ENCODE peak calls at places on chromosomes 3 and 15, in eight cellular contexts. P is GM12864, D is GM10248, T is neural progenitor cell, K is tibial artery, E is RWPE1, M is cardiac muscle cell, R is heart left ventricle. X is an unnamed sample.

GRCh38 chr15:80636675-80637074 is 58.4 kb upstream of the ABHD17C start:
- DNase-seq in P (no peak), D (no peak), T (peak; percentile 32), K (no peak), E (no peak), M (no peak), R (peak; percentile 44), X (no peak)

GRCh38 chr3:107251819-107252218 is 125.4 kb upstream of the CCDC54 start:
- DNase-seq in P (no peak), D (no peak), T (no peak), K (no peak), E (no peak), M (no peak), R (no peak), X (no peak)

GRCh38 chr3:126683506-126683905 is 20.5 kb upstream of the CHCHD6 start:
- DNase-seq in P (no peak), D (no peak), T (no peak), K (no peak), E (no peak), M (no peak), R (no peak), X (no peak)

GRCh38 chr15:39583586-39584265 is 2.8 kb downstream of the THBS1 start:
- DNase-seq in P (no peak), D (peak; percentile 37), T (peak; percentile 57), K (no peak), E (peak; percentile 48), M (peak; percentile 38), R (no peak), X (peak; percentile 53)

GRCh38 chr3:48219543-48219942 is 3.8 kb upstream of the CAMP start:
- DNase-seq in P (no peak), D (no peak), T (no peak), K (no peak), E (no peak), M (no peak), R (peak; percentile 65), X (no peak)

GRCh38 chr3:100650651-100651611 is 41.5 kb downstream of the ADGRG7 start:
- DNase-seq in P (peak; percentile 59), D (peak; percentile 60), T (no peak), K (peak; percentile 26), E (peak; percentile 53), M (no peak), R (no peak), X (peak; percentile 52)

GRCh38 chr3:99549220-99549619 is 89.2 kb upstream of the COL8A1 start:
- DNase-seq in P (no peak), D (no peak), T (no peak), K (no peak), E (no peak), M (no peak), R (no peak), X (no peak)

GRCh38 chr3:159763466-159764210 is 225.0 kb upstream of the IL12A start:
- DNase-seq in P (no peak), D (peak; percentile 74), T (peak; percentile 89), K (peak; percentile 60), E (peak; percentile 87), M (peak; percentile 91), R (peak; percentile 88), X (peak; percentile 84)

GRCh38 chr3:75506603-75507002 is 157.5 kb upstream of the FRG2C start:
- DNase-seq in P (no peak), D (no peak), T (no peak), K (no peak), E (no peak), M (no peak), R (no peak), X (no peak)

GRCh38 chr3:106740116-106740515 is 637.1 kb upstream of the CCDC54 start:
- DNase-seq in P (no peak), D (no peak), T (no peak), K (no peak), E (no peak), M (no peak), R (no peak), X (no peak)

GRCh38 chr3:127655641-127656040 is 17.1 kb upstream of the ABTB1 start:
- DNase-seq in P (no peak), D (no peak), T (no peak), K (no peak), E (no peak), M (peak; percentile 15), R (no peak), X (no peak)

GRCh38 chr3:52190294-52190841 is 7.6 kb upstream of the ALAS1 start:
- DNase-seq in P (no peak), D (no peak), T (no peak), K (no peak), E (no peak), M (no peak), R (peak; percentile 55), X (no peak)

GRCh38 chr3:127015282-127016042 is 32.5 kb downstream of the PLXNA1 start:
- DNase-seq in P (peak; percentile 50), D (peak; percentile 92), T (peak; percentile 59), K (no peak), E (no peak), M (no peak), R (no peak), X (peak; percentile 91)

GRCh38 chr3:70028311-70028710 is 28.8 kb downstream of the SAMMSON start:
- DNase-seq in P (no peak), D (no peak), T (no peak), K (no peak), E (no peak), M (no peak), R (no peak), X (no peak)

GRCh38 chr15:37095197-37095992 is 5.0 kb downstream of the MEIS2 start:
- DNase-seq in P (no peak), D (no peak), T (peak; percentile 76), K (no peak), E (no peak), M (no peak), R (peak; percentile 44), X (no peak)

GRCh38 chr3:24315991-24316390 is 178.7 kb downstream of the THRB start:
- DNase-seq in P (no peak), D (no peak), T (no peak), K (no peak), E (no peak), M (no peak), R (no peak), X (no peak)

GRCh38 chr3:192237992-192238608 is 489.2 kb downstream of the FGF12 start:
- DNase-seq in P (no peak), D (no peak), T (peak; percentile 15), K (no peak), E (no peak), M (no peak), R (no peak), X (no peak)

GRCh38 chr3:176347424-176348146 is 849.7 kb downstream of the TBL1XR1 start:
- DNase-seq in P (no peak), D (no peak), T (no peak), K (no peak), E (no peak), M (no peak), R (no peak), X (no peak)

GRCh38 chr15:70480196-70480856 is 283.0 kb downstream of the UACA start:
- DNase-seq in P (no peak), D (peak; percentile 61), T (no peak), K (no peak), E (no peak), M (no peak), R (no peak), X (peak; percentile 63)

GRCh38 chr3:198079771-198080520 is 119.9 kb downstream of the LMLN start:
- DNase-seq in P (no peak), D (peak; percentile 15), T (peak; percentile 45), K (peak; percentile 19), E (peak; percentile 44), M (peak; percentile 39), R (peak; percentile 35), X (peak; percentile 14)

GRCh38 chr15:92328207-92328606 is 65.5 kb upstream of the ST8SIA2 start:
- DNase-seq in P (no peak), D (no peak), T (no peak), K (no peak), E (no peak), M (no peak), R (no peak), X (no peak)

GRCh38 chr3:49529567-49529966 is 24.7 kb upstream of the BSN start:
- DNase-seq in P (no peak), D (peak; percentile 42), T (no peak), K (no peak), E (no peak), M (no peak), R (no peak), X (no peak)

GRCh38 chr3:145864336-145864735 is 296.6 kb downstream of the PLOD2 start:
- DNase-seq in P (no peak), D (no peak), T (no peak), K (no peak), E (no peak), M (no peak), R (no peak), X (no peak)

GRCh38 chr3:63656791-63657190 is 4.3 kb downstream of the SNTN start:
- DNase-seq in P (no peak), D (no peak), T (no peak), K (no peak), E (peak; percentile 24), M (no peak), R (no peak), X (no peak)

GRCh38 chr3:63655519-63655918 is 3.0 kb downstream of the SNTN start:
- DNase-seq in P (no peak), D (no peak), T (no peak), K (no peak), E (no peak), M (no peak), R (no peak), X (no peak)

GRCh38 chr3:63662011-63662410 is 9.5 kb downstream of the SNTN start:
- DNase-seq in P (no peak), D (no peak), T (no peak), K (no peak), E (no peak), M (no peak), R (no peak), X (no peak)

GRCh38 chr3:63662500-63662899 is 10.0 kb downstream of the SNTN start:
- DNase-seq in P (no peak), D (no peak), T (peak; percentile 49), K (no peak), E (peak; percentile 2), M (peak; percentile 33), R (no peak), X (no peak)

GRCh38 chr3:63661242-63661641 is 8.8 kb downstream of the SNTN start:
- DNase-seq in P (no peak), D (no peak), T (no peak), K (no peak), E (peak; percentile 3), M (peak; percentile 9), R (no peak), X (no peak)
- TF ChIP-seq CTCF in P (no peak), D (no peak), T (no peak), K (no peak), E (no peak), M (peak; percentile 32), R (no peak), X (no peak)

GRCh38 chr3:67593761-67594234 is 60.6 kb downstream of the SUCLG2 start:
- DNase-seq in P (no peak), D (no peak), T (no peak), K (no peak), E (no peak), M (no peak), R (no peak), X (no peak)
- TF ChIP-seq CTCF in P (peak; percentile 25), D (no peak), T (peak; percentile 18), K (no peak), E (no peak), M (peak; percentile 21), R (no peak), X (no peak)

GRCh38 chr15:45439521-45439931 is 61.2 kb upstream of the GATM start:
- DNase-seq in P (no peak), D (no peak), T (no peak), K (no peak), E (no peak), M (no peak), R (no peak), X (no peak)
- TF ChIP-seq CTCF in P (no peak), D (no peak), T (no peak), K (no peak), E (no peak), M (no peak), R (no peak), X (no peak)

GRCh38 chr3:125398952-125399351 is 23.8 kb upstream of the ZNF148 start:
- DNase-seq in P (no peak), D (no peak), T (no peak), K (no peak), E (peak; percentile 14), M (no peak), R (no peak), X (peak; percentile 26)
- TF ChIP-seq CTCF in P (peak; percentile 28), D (peak; percentile 11), T (no peak), K (no peak), E (no peak), M (no peak), R (no peak), X (no peak)